ENCODE peak calls at places on chromosomes 13 and 19, in eight cellular contexts. One of them, this sample, is unnamed.

GRCh38 chr13:110323172-110323851 is 16.2 kb downstream of the COL4A2 start:
- DNase-seq in stimulated activated CD8-positive, alpha-beta memory T cell treated with anti-CD3 and anti-CD28 coated beads, Interleukin-4, amount 100 ng/mL, for 1 hour: no peak
- DNase-seq in activated CD4-positive, alpha-beta memory T cell treated with anti-CD3 and anti-CD28 coated beads, Interleukin-2, amount 10 ng/mL, durations not matched to agents 7 days and 5 days: no peak
- DNase-seq in glomerular endothelial cell: no peak
- DNase-seq in NCI-H446: no peak
- DNase-seq in nucleus accumbens: no peak
- DNase-seq in activated naive CD4-positive, alpha-beta T cell treated with Interleukin-2 at 50 U/mL for 16 hours: no peak
- DNase-seq in T1000: peak; percentile 72
- DNase-seq in this sample: no peak

GRCh38 chr13:21240586-21240985 is 64.1 kb downstream of the MRPL57 start:
- DNase-seq in stimulated activated CD8-positive, alpha-beta memory T cell treated with anti-CD3 and anti-CD28 coated beads, Interleukin-4, amount 100 ng/mL, for 1 hour: no peak
- DNase-seq in activated CD4-positive, alpha-beta memory T cell treated with anti-CD3 and anti-CD28 coated beads, Interleukin-2, amount 10 ng/mL, durations not matched to agents 7 days and 5 days: no peak
- DNase-seq in glomerular endothelial cell: no peak
- DNase-seq in NCI-H446: no peak
- DNase-seq in nucleus accumbens: no peak
- DNase-seq in activated naive CD4-positive, alpha-beta T cell treated with Interleukin-2 at 50 U/mL for 16 hours: no peak
- DNase-seq in T1000: no peak
- DNase-seq in this sample: no peak

GRCh38 chr13:109743706-109744453 is 42.5 kb downstream of the IRS2 start:
- DNase-seq in stimulated activated CD8-positive, alpha-beta memory T cell treated with anti-CD3 and anti-CD28 coated beads, Interleukin-4, amount 100 ng/mL, for 1 hour: no peak
- DNase-seq in activated CD4-positive, alpha-beta memory T cell treated with anti-CD3 and anti-CD28 coated beads, Interleukin-2, amount 10 ng/mL, durations not matched to agents 7 days and 5 days: peak; percentile 40
- DNase-seq in glomerular endothelial cell: no peak
- DNase-seq in NCI-H446: no peak
- DNase-seq in nucleus accumbens: no peak
- DNase-seq in activated naive CD4-positive, alpha-beta T cell treated with Interleukin-2 at 50 U/mL for 16 hours: no peak
- DNase-seq in T1000: peak; percentile 25
- DNase-seq in this sample: no peak

GRCh38 chr13:20997301-20998061 is 63.9 kb downstream of the LATS2 start:
- DNase-seq in stimulated activated CD8-positive, alpha-beta memory T cell treated with anti-CD3 and anti-CD28 coated beads, Interleukin-4, amount 100 ng/mL, for 1 hour: no peak
- DNase-seq in activated CD4-positive, alpha-beta memory T cell treated with anti-CD3 and anti-CD28 coated beads, Interleukin-2, amount 10 ng/mL, durations not matched to agents 7 days and 5 days: no peak
- DNase-seq in glomerular endothelial cell: no peak
- DNase-seq in NCI-H446: no peak
- DNase-seq in nucleus accumbens: no peak
- DNase-seq in activated naive CD4-positive, alpha-beta T cell treated with Interleukin-2 at 50 U/mL for 16 hours: no peak
- DNase-seq in T1000: no peak
- DNase-seq in this sample: no peak

GRCh38 chr19:7480975-7481265 is 7.9 kb downstream of the PEX11G start:
- DNase-seq in stimulated activated CD8-positive, alpha-beta memory T cell treated with anti-CD3 and anti-CD28 coated beads, Interleukin-4, amount 100 ng/mL, for 1 hour: no peak
- DNase-seq in activated CD4-positive, alpha-beta memory T cell treated with anti-CD3 and anti-CD28 coated beads, Interleukin-2, amount 10 ng/mL, durations not matched to agents 7 days and 5 days: no peak
- DNase-seq in glomerular endothelial cell: no peak
- DNase-seq in NCI-H446: no peak
- DNase-seq in nucleus accumbens: no peak
- DNase-seq in activated naive CD4-positive, alpha-beta T cell treated with Interleukin-2 at 50 U/mL for 16 hours: no peak
- DNase-seq in T1000: no peak
- DNase-seq in this sample: no peak

GRCh38 chr13:74661851-74662250 is 527.6 kb upstream of the KLF12 start:
- DNase-seq in stimulated activated CD8-positive, alpha-beta memory T cell treated with anti-CD3 and anti-CD28 coated beads, Interleukin-4, amount 100 ng/mL, for 1 hour: no peak
- DNase-seq in activated CD4-positive, alpha-beta memory T cell treated with anti-CD3 and anti-CD28 coated beads, Interleukin-2, amount 10 ng/mL, durations not matched to agents 7 days and 5 days: no peak
- DNase-seq in glomerular endothelial cell: no peak
- DNase-seq in NCI-H446: no peak
- DNase-seq in nucleus accumbens: no peak
- DNase-seq in activated naive CD4-positive, alpha-beta T cell treated with Interleukin-2 at 50 U/mL for 16 hours: no peak
- DNase-seq in T1000: no peak
- DNase-seq in this sample: no peak

GRCh38 chr13:110758195-110758594 is 44.7 kb downstream of the ING1 start:
- DNase-seq in stimulated activated CD8-positive, alpha-beta memory T cell treated with anti-CD3 and anti-CD28 coated beads, Interleukin-4, amount 100 ng/mL, for 1 hour: no peak
- DNase-seq in activated CD4-positive, alpha-beta memory T cell treated with anti-CD3 and anti-CD28 coated beads, Interleukin-2, amount 10 ng/mL, durations not matched to agents 7 days and 5 days: no peak
- DNase-seq in glomerular endothelial cell: no peak
- DNase-seq in NCI-H446: no peak
- DNase-seq in nucleus accumbens: no peak
- DNase-seq in activated naive CD4-positive, alpha-beta T cell treated with Interleukin-2 at 50 U/mL for 16 hours: no peak
- DNase-seq in T1000: no peak
- DNase-seq in this sample: no peak

GRCh38 chr13:41915096-41915495 is 45.8 kb downstream of the VWA8 start:
- DNase-seq in stimulated activated CD8-positive, alpha-beta memory T cell treated with anti-CD3 and anti-CD28 coated beads, Interleukin-4, amount 100 ng/mL, for 1 hour: no peak
- DNase-seq in activated CD4-positive, alpha-beta memory T cell treated with anti-CD3 and anti-CD28 coated beads, Interleukin-2, amount 10 ng/mL, durations not matched to agents 7 days and 5 days: no peak
- DNase-seq in glomerular endothelial cell: no peak
- DNase-seq in NCI-H446: no peak
- DNase-seq in nucleus accumbens: no peak
- DNase-seq in activated naive CD4-positive, alpha-beta T cell treated with Interleukin-2 at 50 U/mL for 16 hours: no peak
- DNase-seq in T1000: no peak
- DNase-seq in this sample: no peak

GRCh38 chr13:31965361-31966066 is 66.1 kb upstream of the FRY start:
- DNase-seq in stimulated activated CD8-positive, alpha-beta memory T cell treated with anti-CD3 and anti-CD28 coated beads, Interleukin-4, amount 100 ng/mL, for 1 hour: no peak
- DNase-seq in activated CD4-positive, alpha-beta memory T cell treated with anti-CD3 and anti-CD28 coated beads, Interleukin-2, amount 10 ng/mL, durations not matched to agents 7 days and 5 days: no peak
- DNase-seq in glomerular endothelial cell: peak; percentile 5
- DNase-seq in NCI-H446: no peak
- DNase-seq in nucleus accumbens: no peak
- DNase-seq in activated naive CD4-positive, alpha-beta T cell treated with Interleukin-2 at 50 U/mL for 16 hours: no peak
- DNase-seq in T1000: no peak
- DNase-seq in this sample: no peak

GRCh38 chr13:100818706-100819105 is 144.1 kb upstream of the TMTC4 start:
- DNase-seq in stimulated activated CD8-positive, alpha-beta memory T cell treated with anti-CD3 and anti-CD28 coated beads, Interleukin-4, amount 100 ng/mL, for 1 hour: no peak
- DNase-seq in activated CD4-positive, alpha-beta memory T cell treated with anti-CD3 and anti-CD28 coated beads, Interleukin-2, amount 10 ng/mL, durations not matched to agents 7 days and 5 days: no peak
- DNase-seq in glomerular endothelial cell: no peak
- DNase-seq in NCI-H446: peak; percentile 67
- DNase-seq in nucleus accumbens: peak; percentile 12
- DNase-seq in activated naive CD4-positive, alpha-beta T cell treated with Interleukin-2 at 50 U/mL for 16 hours: no peak
- DNase-seq in T1000: no peak
- DNase-seq in this sample: peak; percentile 22

GRCh38 chr13:51665456-51665855 is 81.2 kb downstream of the WDFY2 start:
- DNase-seq in stimulated activated CD8-positive, alpha-beta memory T cell treated with anti-CD3 and anti-CD28 coated beads, Interleukin-4, amount 100 ng/mL, for 1 hour: no peak
- DNase-seq in activated CD4-positive, alpha-beta memory T cell treated with anti-CD3 and anti-CD28 coated beads, Interleukin-2, amount 10 ng/mL, durations not matched to agents 7 days and 5 days: no peak
- DNase-seq in glomerular endothelial cell: no peak
- DNase-seq in NCI-H446: no peak
- DNase-seq in nucleus accumbens: no peak
- DNase-seq in activated naive CD4-positive, alpha-beta T cell treated with Interleukin-2 at 50 U/mL for 16 hours: no peak
- DNase-seq in T1000: no peak
- DNase-seq in this sample: no peak

GRCh38 chr19:48061401-48062344 is 17.8 kb upstream of the CABP5 start:
- DNase-seq in stimulated activated CD8-positive, alpha-beta memory T cell treated with anti-CD3 and anti-CD28 coated beads, Interleukin-4, amount 100 ng/mL, for 1 hour: no peak
- DNase-seq in activated CD4-positive, alpha-beta memory T cell treated with anti-CD3 and anti-CD28 coated beads, Interleukin-2, amount 10 ng/mL, durations not matched to agents 7 days and 5 days: no peak
- DNase-seq in glomerular endothelial cell: no peak
- DNase-seq in NCI-H446: no peak
- DNase-seq in nucleus accumbens: no peak
- DNase-seq in activated naive CD4-positive, alpha-beta T cell treated with Interleukin-2 at 50 U/mL for 16 hours: no peak
- DNase-seq in T1000: no peak
- DNase-seq in this sample: no peak

GRCh38 chr19:41734585-41734984 is 20.7 kb upstream of the CEACAM6 start:
- DNase-seq in stimulated activated CD8-positive, alpha-beta memory T cell treated with anti-CD3 and anti-CD28 coated beads, Interleukin-4, amount 100 ng/mL, for 1 hour: no peak
- DNase-seq in activated CD4-positive, alpha-beta memory T cell treated with anti-CD3 and anti-CD28 coated beads, Interleukin-2, amount 10 ng/mL, durations not matched to agents 7 days and 5 days: no peak
- DNase-seq in glomerular endothelial cell: no peak
- DNase-seq in NCI-H446: no peak
- DNase-seq in nucleus accumbens: no peak
- DNase-seq in activated naive CD4-positive, alpha-beta T cell treated with Interleukin-2 at 50 U/mL for 16 hours: no peak
- DNase-seq in T1000: no peak
- DNase-seq in this sample: no peak

GRCh38 chr13:97225533-97225932 is 3.4 kb downstream of the MBNL2 start:
- DNase-seq in stimulated activated CD8-positive, alpha-beta memory T cell treated with anti-CD3 and anti-CD28 coated beads, Interleukin-4, amount 100 ng/mL, for 1 hour: no peak
- DNase-seq in activated CD4-positive, alpha-beta memory T cell treated with anti-CD3 and anti-CD28 coated beads, Interleukin-2, amount 10 ng/mL, durations not matched to agents 7 days and 5 days: peak; percentile 18
- DNase-seq in glomerular endothelial cell: no peak
- DNase-seq in NCI-H446: no peak
- DNase-seq in nucleus accumbens: no peak
- DNase-seq in activated naive CD4-positive, alpha-beta T cell treated with Interleukin-2 at 50 U/mL for 16 hours: no peak
- DNase-seq in T1000: no peak
- DNase-seq in this sample: no peak

GRCh38 chr19:801030-801860 is 4.0 kb downstream of the PTBP1 start:
- DNase-seq in stimulated activated CD8-positive, alpha-beta memory T cell treated with anti-CD3 and anti-CD28 coated beads, Interleukin-4, amount 100 ng/mL, for 1 hour: no peak
- DNase-seq in activated CD4-positive, alpha-beta memory T cell treated with anti-CD3 and anti-CD28 coated beads, Interleukin-2, amount 10 ng/mL, durations not matched to agents 7 days and 5 days: peak; percentile 27
- DNase-seq in glomerular endothelial cell: no peak
- DNase-seq in NCI-H446: no peak
- DNase-seq in nucleus accumbens: no peak
- DNase-seq in activated naive CD4-positive, alpha-beta T cell treated with Interleukin-2 at 50 U/mL for 16 hours: no peak
- DNase-seq in T1000: peak; percentile 64
- DNase-seq in this sample: peak; percentile 53

GRCh38 chr13:29749401-29750177 is 100.8 kb downstream of the UBL3 start:
- DNase-seq in stimulated activated CD8-positive, alpha-beta memory T cell treated with anti-CD3 and anti-CD28 coated beads, Interleukin-4, amount 100 ng/mL, for 1 hour: no peak
- DNase-seq in activated CD4-positive, alpha-beta memory T cell treated with anti-CD3 and anti-CD28 coated beads, Interleukin-2, amount 10 ng/mL, durations not matched to agents 7 days and 5 days: no peak
- DNase-seq in glomerular endothelial cell: no peak
- DNase-seq in NCI-H446: no peak
- DNase-seq in nucleus accumbens: no peak
- DNase-seq in activated naive CD4-positive, alpha-beta T cell treated with Interleukin-2 at 50 U/mL for 16 hours: no peak
- DNase-seq in T1000: no peak
- DNase-seq in this sample: no peak

GRCh38 chr13:108924154-108924940 is 294.9 kb downstream of the MYO16 start:
- DNase-seq in stimulated activated CD8-positive, alpha-beta memory T cell treated with anti-CD3 and anti-CD28 coated beads, Interleukin-4, amount 100 ng/mL, for 1 hour: no peak
- DNase-seq in activated CD4-positive, alpha-beta memory T cell treated with anti-CD3 and anti-CD28 coated beads, Interleukin-2, amount 10 ng/mL, durations not matched to agents 7 days and 5 days: no peak
- DNase-seq in glomerular endothelial cell: no peak
- DNase-seq in NCI-H446: no peak
- DNase-seq in nucleus accumbens: no peak
- DNase-seq in activated naive CD4-positive, alpha-beta T cell treated with Interleukin-2 at 50 U/mL for 16 hours: no peak
- DNase-seq in T1000: no peak
- DNase-seq in this sample: no peak

GRCh38 chr13:30972888-30973377 is 40.5 kb downstream of the TEX26 start:
- DNase-seq in stimulated activated CD8-positive, alpha-beta memory T cell treated with anti-CD3 and anti-CD28 coated beads, Interleukin-4, amount 100 ng/mL, for 1 hour: no peak
- DNase-seq in activated CD4-positive, alpha-beta memory T cell treated with anti-CD3 and anti-CD28 coated beads, Interleukin-2, amount 10 ng/mL, durations not matched to agents 7 days and 5 days: no peak
- DNase-seq in glomerular endothelial cell: no peak
- DNase-seq in NCI-H446: no peak
- DNase-seq in nucleus accumbens: no peak
- DNase-seq in activated naive CD4-positive, alpha-beta T cell treated with Interleukin-2 at 50 U/mL for 16 hours: no peak
- DNase-seq in T1000: no peak
- DNase-seq in this sample: no peak

GRCh38 chr13:29310806-29311205 is 284.7 kb downstream of the SLC7A1 start:
- DNase-seq in stimulated activated CD8-positive, alpha-beta memory T cell treated with anti-CD3 and anti-CD28 coated beads, Interleukin-4, amount 100 ng/mL, for 1 hour: no peak
- DNase-seq in activated CD4-positive, alpha-beta memory T cell treated with anti-CD3 and anti-CD28 coated beads, Interleukin-2, amount 10 ng/mL, durations not matched to agents 7 days and 5 days: no peak
- DNase-seq in glomerular endothelial cell: no peak
- DNase-seq in NCI-H446: no peak
- DNase-seq in nucleus accumbens: no peak
- DNase-seq in activated naive CD4-positive, alpha-beta T cell treated with Interleukin-2 at 50 U/mL for 16 hours: no peak
- DNase-seq in T1000: no peak
- DNase-seq in this sample: no peak

GRCh38 chr13:46864941-46865340 is 31.9 kb downstream of the HTR2A start:
- DNase-seq in stimulated activated CD8-positive, alpha-beta memory T cell treated with anti-CD3 and anti-CD28 coated beads, Interleukin-4, amount 100 ng/mL, for 1 hour: no peak
- DNase-seq in activated CD4-positive, alpha-beta memory T cell treated with anti-CD3 and anti-CD28 coated beads, Interleukin-2, amount 10 ng/mL, durations not matched to agents 7 days and 5 days: no peak
- DNase-seq in glomerular endothelial cell: no peak
- DNase-seq in NCI-H446: no peak
- DNase-seq in nucleus accumbens: no peak
- DNase-seq in activated naive CD4-positive, alpha-beta T cell treated with Interleukin-2 at 50 U/mL for 16 hours: no peak
- DNase-seq in T1000: no peak
- DNase-seq in this sample: no peak

GRCh38 chr19:33508941-33509614 is 12.5 kb downstream of the PEPD start:
- DNase-seq in stimulated activated CD8-positive, alpha-beta memory T cell treated with anti-CD3 and anti-CD28 coated beads, Interleukin-4, amount 100 ng/mL, for 1 hour: no peak
- DNase-seq in activated CD4-positive, alpha-beta memory T cell treated with anti-CD3 and anti-CD28 coated beads, Interleukin-2, amount 10 ng/mL, durations not matched to agents 7 days and 5 days: no peak
- DNase-seq in glomerular endothelial cell: no peak
- DNase-seq in NCI-H446: no peak
- DNase-seq in nucleus accumbens: no peak
- DNase-seq in activated naive CD4-positive, alpha-beta T cell treated with Interleukin-2 at 50 U/mL for 16 hours: no peak
- DNase-seq in T1000: peak; percentile 29
- DNase-seq in this sample: no peak